ENCODE peak calls at places on chromosome 17, in five cellular contexts. One of them, this sample, is unnamed.

GRCh38 chr17:78884148-78884870 is 18.7 kb downstream of the CEP295NL start:
- DNase-seq in adipocyte: peak
- DNase-seq in PC-9: no peak
- DNase-seq in pons: peak
- DNase-seq in MV-4-11: no peak
- DNase-seq in this sample: peak

GRCh38 chr17:1485748-1486376 is 6.6 kb downstream of the MYO1C start:
- DNase-seq in MV-4-11: no peak
- DNase-seq in pons: no peak
- DNase-seq in adipocyte: peak
- DNase-seq in PC-9: peak
- DNase-seq in this sample: no peak

GRCh38 chr17:38511126-38512108 is 83.2 kb downstream of the ARHGAP23 start:
- DNase-seq in MV-4-11: no peak
- DNase-seq in adipocyte: peak
- DNase-seq in pons: no peak
- DNase-seq in PC-9: no peak
- DNase-seq in this sample: no peak

GRCh38 chr17:51718945-51719344 is 439.6 kb downstream of the CA10 start:
- DNase-seq in PC-9: no peak
- DNase-seq in adipocyte: no peak
- DNase-seq in pons: no peak
- DNase-seq in MV-4-11: no peak
- DNase-seq in this sample: no peak

GRCh38 chr17:80454557-80455327 is 21.7 kb downstream of the NPTX1 start:
- DNase-seq in PC-9: peak
- DNase-seq in adipocyte: peak
- DNase-seq in pons: peak
- DNase-seq in MV-4-11: peak
- DNase-seq in this sample: peak

GRCh38 chr17:70629902-70630301 is 460.6 kb downstream of the KCNJ2 start:
- DNase-seq in pons: no peak
- DNase-seq in MV-4-11: no peak
- DNase-seq in PC-9: peak
- DNase-seq in adipocyte: peak
- DNase-seq in this sample: no peak

GRCh38 chr17:1137465-1137894 is 42.3 kb downstream of the ABR start:
- DNase-seq in MV-4-11: no peak
- DNase-seq in adipocyte: no peak
- DNase-seq in pons: no peak
- DNase-seq in PC-9: no peak
- DNase-seq in this sample: no peak

GRCh38 chr17:44927696-44928095 is 12.4 kb upstream of the GFAP start:
- DNase-seq in adipocyte: no peak
- DNase-seq in MV-4-11: no peak
- DNase-seq in PC-9: no peak
- DNase-seq in pons: no peak
- DNase-seq in this sample: no peak

GRCh38 chr17:42023524-42024349 is 3.8 kb downstream of the NKIRAS2 start:
- DNase-seq in MV-4-11: peak
- DNase-seq in pons: no peak
- DNase-seq in PC-9: peak
- DNase-seq in adipocyte: no peak
- DNase-seq in this sample: no peak

GRCh38 chr17:8066841-8067775 is 20.4 kb downstream of the ALOX12B start:
- DNase-seq in MV-4-11: no peak
- DNase-seq in pons: no peak
- DNase-seq in PC-9: peak
- DNase-seq in adipocyte: no peak
- DNase-seq in this sample: no peak

This sample was measured in G401.